ENCODE peak calls at places on chromosomes 13 and 19, in seven cellular contexts. F is neuronal stem cell; X is IMR-90; J is CD8-positive, alpha-beta T cell; Q is upper lobe of left lung; H is RWPE1; P is SK-N-SH. N is an unnamed sample.

GRCh38 chr13:92137519-92137918 is 739.1 kb downstream of the GPC5 start:
- DNase-seq in X (no peak), J (no peak), H (no peak), Q (no peak), F (no peak), P (no peak), N (no peak)

GRCh38 chr19:17468302-17469091 is 1.8 kb upstream of the SLC27A1 start:
- DNase-seq in Q (peak), P (no peak), X (no peak), H (no peak), F (no peak), J (no peak), N (no peak)

GRCh38 chr13:28402057-28402381 is 92.9 kb downstream of the FLT1 start:
- DNase-seq in J (no peak), X (no peak), Q (no peak), H (no peak), F (no peak), P (no peak), N (no peak)

GRCh38 chr19:11506101-11506555 is 489 bp upstream of the ZNF653 start:
- DNase-seq in J (no peak), H (no peak), X (no peak), P (no peak), Q (no peak), F (peak), N (no peak)

GRCh38 chr19:28737021-28737525 is 475.9 kb downstream of the UQCRFS1 start:
- DNase-seq in H (peak), Q (no peak), F (no peak), X (peak), J (no peak), P (no peak), N (no peak)

GRCh38 chr13:24995225-24995804 is 100.6 kb upstream of the PABPC3 start:
- DNase-seq in J (peak), Q (peak), X (peak), F (peak), H (peak), P (peak), N (no peak)

GRCh38 chr19:11261902-11262839 is at the start of gene DOCK6:
- DNase-seq in X (no peak), P (peak), Q (peak), H (no peak), F (peak), J (no peak), N (no peak)

GRCh38 chr13:20354722-20355121 is 122.6 kb upstream of the GJB6 start:
- DNase-seq in Q (no peak), P (no peak), H (no peak), X (no peak), F (no peak), J (no peak), N (no peak)

GRCh38 chr19:1768918-1769644 is 15.8 kb downstream of the ONECUT3 start:
- DNase-seq in H (no peak), J (no peak), Q (no peak), P (no peak), X (no peak), F (no peak), N (no peak)

GRCh38 chr13:109781384-109782065 is 4.9 kb downstream of the IRS2 start:
- DNase-seq in P (peak), J (no peak), F (no peak), X (no peak), Q (no peak), H (no peak), N (no peak)

GRCh38 chr19:10111405-10111811 is at the start of gene P2RY11:
- DNase-seq in X (no peak), J (no peak), F (no peak), Q (no peak), H (no peak), P (peak), N (no peak)

GRCh38 chr19:12786149-12786870 is 5.0 kb upstream of the JUNB start:
- DNase-seq in Q (peak), F (no peak), J (no peak), X (no peak), H (peak), P (peak), N (no peak)

GRCh38 chr13:100645382-100645781 is 29.2 kb downstream of the TMTC4 start:
- DNase-seq in J (no peak), Q (no peak), P (no peak), H (no peak), F (no peak), X (no peak), N (no peak)

DNA sequence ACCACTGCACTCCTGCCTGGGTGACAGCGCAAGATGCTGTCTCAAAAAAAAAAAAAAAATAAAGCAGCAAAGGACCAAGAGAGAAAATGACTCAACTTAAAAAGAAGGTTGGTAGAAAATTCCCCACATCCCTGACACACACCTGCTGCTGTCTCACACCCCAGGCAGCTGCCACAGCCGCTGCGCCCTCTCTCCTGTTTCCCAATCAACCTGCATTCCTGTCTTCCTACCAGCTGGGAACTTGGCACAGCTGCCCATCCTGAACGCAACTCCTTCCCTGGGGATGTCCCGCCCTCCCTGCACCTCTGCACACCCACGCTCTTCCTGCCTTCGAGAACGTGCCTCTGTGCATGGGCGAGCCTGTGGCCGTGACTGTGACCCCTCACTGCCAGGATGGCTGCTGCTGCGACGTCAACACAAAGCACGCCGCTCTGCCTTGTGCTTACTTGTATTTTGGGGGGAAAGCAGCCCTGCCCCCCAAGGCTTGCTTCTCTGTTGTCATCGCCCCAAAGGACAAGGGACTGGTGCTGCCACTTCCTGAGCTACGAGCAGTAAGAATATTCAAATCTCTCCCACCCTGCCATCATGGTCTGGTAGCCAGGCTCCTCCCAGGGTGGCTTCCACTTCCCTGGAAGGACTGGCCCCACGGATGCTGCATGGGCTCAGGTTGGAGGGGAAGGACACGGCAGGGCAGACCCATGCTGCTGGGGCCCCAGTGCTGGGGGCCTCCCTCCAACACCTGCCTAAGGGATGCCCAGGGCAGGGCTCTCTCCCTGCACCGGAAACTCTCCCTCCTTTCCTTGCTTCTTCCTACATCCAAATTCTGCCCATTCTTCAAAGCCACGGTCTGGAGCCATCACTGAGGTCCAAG is 20.7 kb downstream of the SH3GL1 start:
- DNase-seq in Q (peak), P (peak), J (no peak), H (peak), X (peak), F (no peak), N (peak)
- H3K27ac ChIP-seq in Q (peak), P (no peak), J (peak), H (peak), X (no peak), F (no peak), N (peak)

GRCh38 chr19:57244513-57244912 is 4.1 kb downstream of the ZNF805 start:
- DNase-seq in X (no peak), J (no peak), Q (no peak), H (no peak), F (no peak), P (no peak), N (no peak)
- H3K27ac ChIP-seq in X (no peak), J (no peak), Q (no peak), H (no peak), F (no peak), P (no peak), N (no peak)

GRCh38 chr19:49151339-49152217 is 3.6 kb downstream of the HRC start:
- DNase-seq in P (peak), J (no peak), F (no peak), Q (peak), X (peak), H (peak), N (peak)
- H3K27ac ChIP-seq in P (no peak), J (no peak), F (no peak), Q (peak), X (no peak), H (peak), N (no peak)

DNA sequence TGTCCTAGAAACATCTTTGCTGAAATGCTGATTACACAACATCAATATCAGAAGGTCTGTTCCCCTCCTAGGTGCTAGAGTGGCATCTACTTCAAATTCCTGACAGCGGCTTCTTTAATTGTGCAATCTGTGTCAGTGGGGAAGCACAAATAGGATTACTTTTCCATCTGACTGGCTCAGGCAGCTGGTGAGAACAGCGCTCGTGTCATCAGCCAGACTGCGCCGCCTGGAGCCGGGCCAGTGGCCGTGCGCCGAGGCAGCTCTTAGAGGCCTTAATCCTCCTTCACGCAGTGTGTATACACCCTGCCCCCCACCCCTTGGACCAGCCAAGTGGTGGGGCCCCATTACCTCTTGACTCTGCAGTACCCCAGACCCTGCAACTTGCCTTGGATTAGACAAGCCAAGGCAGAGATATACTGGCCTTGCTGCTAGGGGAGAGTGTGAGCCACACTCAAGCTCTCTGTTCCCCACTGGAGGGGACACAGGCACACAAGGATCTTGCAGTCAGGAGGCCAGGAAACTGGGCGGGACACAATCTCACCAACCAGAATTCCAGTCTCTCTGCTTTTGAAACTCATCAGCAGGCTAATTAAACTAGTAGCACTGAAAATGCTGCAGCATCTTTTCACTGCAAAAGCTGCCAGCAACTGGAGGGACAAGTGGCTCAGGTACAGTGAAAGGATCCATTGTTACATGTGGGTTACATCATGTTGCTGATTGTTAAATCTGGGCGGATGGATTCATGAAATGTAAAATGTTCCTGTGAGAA is 48.9 kb upstream of the EPHX3 start:
- DNase-seq in Q (peak), H (peak), J (no peak), F (peak), X (peak), P (peak), N (no peak)
- H3K27ac ChIP-seq in Q (peak), H (peak), J (no peak), F (peak), X (peak), P (peak), N (peak)

GRCh38 chr13:27171830-27172494 is 351 bp upstream of the USP12 start:
- DNase-seq in X (peak), H (peak), J (peak), Q (peak), F (peak), P (peak), N (peak)

GRCh38 chr13:27170221-27170520 is 1.4 kb downstream of the USP12 start:
- DNase-seq in X (peak), P (no peak), Q (no peak), H (peak), F (no peak), J (no peak), N (no peak)

GRCh38 chr13:27171244-27171829 is at the start of gene USP12:
- DNase-seq in F (no peak), J (no peak), H (no peak), Q (no peak), X (peak), P (peak), N (no peak)

GRCh38 chr13:27168870-27169525 is 2.6 kb downstream of the USP12 start:
- DNase-seq in X (peak), J (no peak), F (no peak), H (no peak), Q (no peak), P (no peak), N (no peak)

GRCh38 chr13:27170521-27171243 is 929 bp downstream of the USP12 start:
- DNase-seq in X (no peak), Q (peak), J (peak), H (peak), F (peak), P (no peak), N (no peak)
- H3K27ac ChIP-seq in X (peak), Q (peak), J (peak), H (peak), F (peak), P (peak), N (peak)

GRCh38 chr19:36008336-36008978 is at the start of gene SYNE4:
- DNase-seq in F (no peak), Q (peak), J (no peak), P (no peak), X (no peak), H (no peak), N (no peak)
- H3K27ac ChIP-seq in F (peak), Q (peak), J (no peak), P (no peak), X (no peak), H (peak), N (peak)

N was measured in RWPE2.